ENCODE peak calls at places on chromosomes 2 and 18, in eight cellular contexts. One of them, this sample, is unnamed.

GRCh38 chr18:41371718-41372117 is 583.3 kb upstream of the PIK3C3 start:
- DNase-seq in neural progenitor cell: no peak
- DNase-seq in mucosa of descending colon: no peak
- DNase-seq in brain microvascular endothelial cell: peak; percentile 6
- DNase-seq in SK-N-SH: peak; percentile 15
- DNase-seq in bronchial epithelial cell: no peak
- DNase-seq in astrocyte of the spinal cord: no peak
- DNase-seq in BJ: no peak
- DNase-seq in this sample: peak; percentile 39

GRCh38 chr18:56711706-56712445 is 60.7 kb downstream of the WDR7 start:
- DNase-seq in SK-N-SH: no peak
- DNase-seq in mucosa of descending colon: no peak
- DNase-seq in neural progenitor cell: no peak
- DNase-seq in bronchial epithelial cell: no peak
- DNase-seq in brain microvascular endothelial cell: no peak
- DNase-seq in astrocyte of the spinal cord: no peak
- DNase-seq in BJ: peak; percentile 19
- DNase-seq in this sample: no peak

GRCh38 chr2:54139210-54139609 is 23.8 kb downstream of the ACYP2 start:
- DNase-seq in mucosa of descending colon: no peak
- DNase-seq in bronchial epithelial cell: no peak
- DNase-seq in neural progenitor cell: no peak
- DNase-seq in brain microvascular endothelial cell: no peak
- DNase-seq in BJ: no peak
- DNase-seq in astrocyte of the spinal cord: no peak
- DNase-seq in SK-N-SH: no peak
- DNase-seq in this sample: no peak

GRCh38 chr2:127055786-127056076 is 51.2 kb downstream of the BIN1 start:
- DNase-seq in astrocyte of the spinal cord: no peak
- DNase-seq in mucosa of descending colon: no peak
- DNase-seq in neural progenitor cell: no peak
- DNase-seq in bronchial epithelial cell: no peak
- DNase-seq in BJ: no peak
- DNase-seq in brain microvascular endothelial cell: no peak
- DNase-seq in SK-N-SH: no peak
- DNase-seq in this sample: no peak

GRCh38 chr18:46425511-46425910 is 231.5 kb downstream of the LOXHD1 start:
- DNase-seq in brain microvascular endothelial cell: no peak
- DNase-seq in BJ: no peak
- DNase-seq in neural progenitor cell: no peak
- DNase-seq in mucosa of descending colon: no peak
- DNase-seq in SK-N-SH: no peak
- DNase-seq in astrocyte of the spinal cord: no peak
- DNase-seq in bronchial epithelial cell: no peak
- DNase-seq in this sample: no peak

GRCh38 chr2:12555012-12555645 is 161.6 kb upstream of the TRIB2 start:
- DNase-seq in mucosa of descending colon: no peak
- DNase-seq in astrocyte of the spinal cord: peak; percentile 77
- DNase-seq in brain microvascular endothelial cell: peak; percentile 34
- DNase-seq in BJ: peak; percentile 29
- DNase-seq in bronchial epithelial cell: peak; percentile 87
- DNase-seq in SK-N-SH: peak; percentile 38
- DNase-seq in neural progenitor cell: peak; percentile 49
- DNase-seq in this sample: peak; percentile 63

GRCh38 chr2:98579926-98580325 is 28.4 kb downstream of the COA5 start:
- DNase-seq in neural progenitor cell: no peak
- DNase-seq in BJ: no peak
- DNase-seq in bronchial epithelial cell: no peak
- DNase-seq in brain microvascular endothelial cell: no peak
- DNase-seq in mucosa of descending colon: no peak
- DNase-seq in astrocyte of the spinal cord: no peak
- DNase-seq in SK-N-SH: no peak
- DNase-seq in this sample: no peak

GRCh38 chr18:75896865-75897264 is 469.4 kb upstream of the SMIM21 start:
- DNase-seq in bronchial epithelial cell: peak; percentile 46
- DNase-seq in BJ: no peak
- DNase-seq in neural progenitor cell: peak; percentile 51
- DNase-seq in astrocyte of the spinal cord: no peak
- DNase-seq in mucosa of descending colon: peak; percentile 12
- DNase-seq in SK-N-SH: peak; percentile 64
- DNase-seq in brain microvascular endothelial cell: no peak
- DNase-seq in this sample: no peak

GRCh38 chr2:95269036-95269680 is 5.1 kb upstream of the PROM2 start:
- DNase-seq in brain microvascular endothelial cell: no peak
- DNase-seq in astrocyte of the spinal cord: no peak
- DNase-seq in bronchial epithelial cell: no peak
- DNase-seq in neural progenitor cell: no peak
- DNase-seq in mucosa of descending colon: peak; percentile 0
- DNase-seq in BJ: no peak
- DNase-seq in SK-N-SH: no peak
- DNase-seq in this sample: no peak

GRCh38 chr2:226797989-226798421 is 1.6 kb downstream of the IRS1 start:
- DNase-seq in bronchial epithelial cell: no peak
- DNase-seq in brain microvascular endothelial cell: no peak
- DNase-seq in neural progenitor cell: no peak
- DNase-seq in BJ: no peak
- DNase-seq in astrocyte of the spinal cord: no peak
- DNase-seq in mucosa of descending colon: no peak
- DNase-seq in SK-N-SH: no peak
- DNase-seq in this sample: no peak

GRCh38 chr2:197437380-197437779 is 2.6 kb upstream of the SF3B1 start:
- DNase-seq in neural progenitor cell: no peak
- DNase-seq in bronchial epithelial cell: no peak
- DNase-seq in astrocyte of the spinal cord: no peak
- DNase-seq in mucosa of descending colon: no peak
- DNase-seq in BJ: no peak
- DNase-seq in brain microvascular endothelial cell: no peak
- DNase-seq in SK-N-SH: no peak
- DNase-seq in this sample: no peak

GRCh38 chr2:160194351-160194750 is 5.7 kb downstream of the ITGB6 start:
- DNase-seq in neural progenitor cell: no peak
- DNase-seq in brain microvascular endothelial cell: no peak
- DNase-seq in BJ: no peak
- DNase-seq in bronchial epithelial cell: peak; percentile 91
- DNase-seq in SK-N-SH: no peak
- DNase-seq in mucosa of descending colon: no peak
- DNase-seq in astrocyte of the spinal cord: no peak
- DNase-seq in this sample: no peak

GRCh38 chr18:39825485-39825884 is 2129.5 kb upstream of the PIK3C3 start:
- DNase-seq in mucosa of descending colon: no peak
- DNase-seq in brain microvascular endothelial cell: peak; percentile 73
- DNase-seq in astrocyte of the spinal cord: peak; percentile 28
- DNase-seq in BJ: no peak
- DNase-seq in neural progenitor cell: no peak
- DNase-seq in bronchial epithelial cell: peak; percentile 52
- DNase-seq in SK-N-SH: no peak
- DNase-seq in this sample: peak; percentile 49

GRCh38 chr2:48560546-48561209 is 30.7 kb downstream of the STON1 start:
- DNase-seq in neural progenitor cell: peak; percentile 36
- DNase-seq in bronchial epithelial cell: no peak
- DNase-seq in astrocyte of the spinal cord: no peak
- DNase-seq in BJ: no peak
- DNase-seq in brain microvascular endothelial cell: no peak
- DNase-seq in SK-N-SH: peak; percentile 28
- DNase-seq in mucosa of descending colon: no peak
- DNase-seq in this sample: no peak

GRCh38 chr2:57080035-57080434 is 896.2 kb downstream of the CCDC85A start:
- DNase-seq in SK-N-SH: no peak
- DNase-seq in bronchial epithelial cell: peak; percentile 85
- DNase-seq in mucosa of descending colon: no peak
- DNase-seq in astrocyte of the spinal cord: no peak
- DNase-seq in BJ: no peak
- DNase-seq in brain microvascular endothelial cell: no peak
- DNase-seq in neural progenitor cell: no peak
- DNase-seq in this sample: peak; percentile 14

GRCh38 chr2:174342600-174343342 is 8.0 kb downstream of the SP9 start:
- DNase-seq in BJ: no peak
- DNase-seq in mucosa of descending colon: peak; percentile 17
- DNase-seq in neural progenitor cell: peak; percentile 64
- DNase-seq in astrocyte of the spinal cord: no peak
- DNase-seq in bronchial epithelial cell: no peak
- DNase-seq in SK-N-SH: no peak
- DNase-seq in brain microvascular endothelial cell: no peak
- DNase-seq in this sample: no peak

DNA sequence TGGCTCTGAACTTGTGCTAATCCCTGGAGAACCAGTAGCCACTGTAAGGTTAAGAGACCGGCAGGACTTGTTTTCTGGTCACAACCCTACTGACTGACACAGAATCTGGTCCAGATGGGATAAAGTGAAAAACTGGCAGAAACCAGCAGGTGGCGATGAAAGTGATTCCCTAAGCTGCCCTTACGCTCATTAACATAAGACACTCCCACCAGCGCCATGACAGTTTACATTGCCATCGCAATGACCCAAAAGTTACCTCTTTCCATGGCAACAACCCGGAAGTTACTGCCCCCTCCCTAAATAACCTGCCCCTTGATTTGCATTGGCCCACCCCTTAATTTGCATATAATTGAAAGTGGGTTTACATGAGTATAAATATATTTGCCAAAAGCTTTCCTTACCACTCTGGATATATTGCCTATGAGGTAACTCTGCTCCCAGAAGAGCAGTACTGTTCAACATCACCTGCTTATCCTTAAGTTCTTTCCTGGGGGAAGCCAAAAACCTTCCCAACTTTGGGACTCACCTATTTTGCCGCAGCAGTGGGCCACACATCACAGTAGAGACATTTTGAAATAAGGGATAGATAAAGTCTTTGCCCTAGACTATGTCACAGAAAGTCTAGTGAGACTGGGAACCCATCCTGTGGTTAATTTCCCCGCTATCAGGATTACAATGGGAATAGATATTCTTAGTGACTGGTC is 35.8 kb upstream of the AFF3 start:
- DNase-seq in brain microvascular endothelial cell: peak; percentile 74
- DNase-seq in bronchial epithelial cell: peak; percentile 59
- DNase-seq in BJ: no peak
- DNase-seq in neural progenitor cell: peak; percentile 74
- DNase-seq in mucosa of descending colon: peak; percentile 62
- DNase-seq in astrocyte of the spinal cord: peak; percentile 51
- DNase-seq in SK-N-SH: peak; percentile 71
- DNase-seq in this sample: peak; percentile 38
- TF ChIP-seq CTCF in brain microvascular endothelial cell: peak; percentile 71
- TF ChIP-seq CTCF in bronchial epithelial cell: peak; percentile 52
- TF ChIP-seq CTCF in BJ: peak; percentile 31
- TF ChIP-seq CTCF in neural progenitor cell: peak; percentile 54
- TF ChIP-seq CTCF in mucosa of descending colon: no peak
- TF ChIP-seq CTCF in astrocyte of the spinal cord: peak; percentile 50
- TF ChIP-seq CTCF in SK-N-SH: peak; percentile 65
- TF ChIP-seq CTCF in this sample: peak; percentile 27

DNA sequence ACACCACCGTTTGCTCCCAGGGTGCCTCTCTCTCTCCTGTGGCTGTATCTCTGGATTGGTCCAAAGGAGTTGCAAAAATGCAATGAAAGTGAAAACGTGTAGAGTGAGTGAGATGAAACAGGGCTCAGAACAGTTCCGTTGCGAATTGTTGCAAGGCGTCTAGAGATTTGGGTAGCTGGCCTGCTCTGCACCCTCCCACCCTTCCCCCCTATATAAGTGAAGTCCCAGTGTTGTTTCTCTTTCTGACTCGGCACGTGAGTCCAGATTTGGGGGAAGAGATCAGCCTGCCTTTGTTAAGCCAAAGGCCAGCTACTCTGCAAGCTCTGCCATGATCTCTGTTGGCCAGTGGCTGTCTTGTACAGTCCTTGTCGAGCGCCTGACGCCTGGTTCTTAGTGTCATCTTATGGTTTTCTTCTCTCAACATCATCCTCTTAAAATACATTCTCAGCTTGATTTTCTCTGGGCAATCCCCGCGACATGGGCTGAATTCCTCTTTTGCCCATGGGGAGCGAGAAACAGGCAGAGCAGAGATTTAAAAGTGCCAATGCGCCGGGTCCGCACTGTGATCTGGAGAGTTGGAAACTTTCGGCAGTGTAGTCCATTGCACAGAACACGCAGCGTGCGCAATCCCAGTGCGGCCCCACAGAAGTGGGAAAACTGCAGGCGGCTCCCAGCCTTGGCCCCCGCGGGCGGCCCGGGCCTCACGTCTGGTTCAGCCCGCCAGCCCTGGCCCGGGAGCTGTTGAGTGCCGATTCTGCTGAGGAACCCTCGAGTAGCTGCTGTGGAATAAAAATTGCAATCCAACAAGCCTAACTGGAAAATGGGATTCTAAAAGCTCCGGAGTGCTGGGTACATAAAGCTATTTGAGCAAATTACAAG is 9.3 kb downstream of the MEIS1 start:
- DNase-seq in BJ: no peak
- DNase-seq in bronchial epithelial cell: no peak
- DNase-seq in astrocyte of the spinal cord: peak; percentile 75
- DNase-seq in mucosa of descending colon: no peak
- DNase-seq in brain microvascular endothelial cell: no peak
- DNase-seq in SK-N-SH: no peak
- DNase-seq in neural progenitor cell: peak; percentile 62
- DNase-seq in this sample: peak; percentile 28
- H3K4me3 ChIP-seq in BJ: peak overlapping the region; percentile 50
- H3K4me3 ChIP-seq in bronchial epithelial cell: no peak overlapping the region
- H3K4me3 ChIP-seq in astrocyte of the spinal cord: peak overlapping the region; percentile 30
- H3K4me3 ChIP-seq in mucosa of descending colon: no peak overlapping the region
- H3K4me3 ChIP-seq in brain microvascular endothelial cell: no peak overlapping the region
- H3K4me3 ChIP-seq in SK-N-SH: no peak overlapping the region
- H3K4me3 ChIP-seq in neural progenitor cell: peak overlapping the region; percentile 12
- H3K4me3 ChIP-seq in this sample: peak overlapping the region; percentile 19

GRCh38 chr2:232981767-232982360 is 31.2 kb downstream of the NGEF start:
- DNase-seq in BJ: no peak
- DNase-seq in neural progenitor cell: no peak
- DNase-seq in bronchial epithelial cell: no peak
- DNase-seq in brain microvascular endothelial cell: no peak
- DNase-seq in astrocyte of the spinal cord: no peak
- DNase-seq in mucosa of descending colon: no peak
- DNase-seq in SK-N-SH: no peak
- DNase-seq in this sample: no peak
- TF ChIP-seq CTCF in BJ: no peak
- TF ChIP-seq CTCF in neural progenitor cell: no peak
- TF ChIP-seq CTCF in bronchial epithelial cell: no peak
- TF ChIP-seq CTCF in brain microvascular endothelial cell: peak; percentile 10
- TF ChIP-seq CTCF in astrocyte of the spinal cord: no peak
- TF ChIP-seq CTCF in mucosa of descending colon: no peak
- TF ChIP-seq CTCF in SK-N-SH: no peak
- TF ChIP-seq CTCF in this sample: no peak

GRCh38 chr2:189609853-189610252 is 29.3 kb upstream of the SLC40A1 start:
- DNase-seq in neural progenitor cell: no peak
- DNase-seq in brain microvascular endothelial cell: no peak
- DNase-seq in SK-N-SH: no peak
- DNase-seq in bronchial epithelial cell: no peak
- DNase-seq in astrocyte of the spinal cord: no peak
- DNase-seq in mucosa of descending colon: no peak
- DNase-seq in BJ: no peak
- DNase-seq in this sample: peak; percentile 60

GRCh38 chr2:189613650-189614420 is 33.2 kb upstream of the SLC40A1 start:
- DNase-seq in astrocyte of the spinal cord: peak; percentile 11
- DNase-seq in SK-N-SH: peak; percentile 5
- DNase-seq in BJ: no peak
- DNase-seq in brain microvascular endothelial cell: peak; percentile 65
- DNase-seq in neural progenitor cell: no peak
- DNase-seq in mucosa of descending colon: no peak
- DNase-seq in bronchial epithelial cell: peak; percentile 86
- DNase-seq in this sample: peak; percentile 71

GRCh38 chr2:189614585-189614984 is 34.0 kb upstream of the SLC40A1 start:
- DNase-seq in astrocyte of the spinal cord: no peak
- DNase-seq in brain microvascular endothelial cell: no peak
- DNase-seq in BJ: no peak
- DNase-seq in mucosa of descending colon: no peak
- DNase-seq in SK-N-SH: no peak
- DNase-seq in neural progenitor cell: no peak
- DNase-seq in bronchial epithelial cell: peak; percentile 63
- DNase-seq in this sample: no peak

GRCh38 chr2:189610700-189611099 is 30.1 kb upstream of the SLC40A1 start:
- DNase-seq in neural progenitor cell: no peak
- DNase-seq in bronchial epithelial cell: peak; percentile 72
- DNase-seq in BJ: no peak
- DNase-seq in SK-N-SH: no peak
- DNase-seq in mucosa of descending colon: no peak
- DNase-seq in astrocyte of the spinal cord: no peak
- DNase-seq in brain microvascular endothelial cell: no peak
- DNase-seq in this sample: no peak

GRCh38 chr2:189613077-189613636 is 32.6 kb upstream of the SLC40A1 start:
- DNase-seq in bronchial epithelial cell: peak; percentile 94
- DNase-seq in brain microvascular endothelial cell: peak; percentile 98
- DNase-seq in mucosa of descending colon: no peak
- DNase-seq in BJ: peak; percentile 44
- DNase-seq in SK-N-SH: no peak
- DNase-seq in neural progenitor cell: no peak
- DNase-seq in astrocyte of the spinal cord: peak; percentile 63
- DNase-seq in this sample: peak; percentile 98
- H3K4me3 ChIP-seq in bronchial epithelial cell: peak overlapping the region; percentile 19
- H3K4me3 ChIP-seq in brain microvascular endothelial cell: peak overlapping the region; percentile 18
- H3K4me3 ChIP-seq in mucosa of descending colon: no peak overlapping the region
- H3K4me3 ChIP-seq in BJ: peak overlapping the region; percentile 9
- H3K4me3 ChIP-seq in SK-N-SH: no peak overlapping the region
- H3K4me3 ChIP-seq in neural progenitor cell: no peak overlapping the region
- H3K4me3 ChIP-seq in astrocyte of the spinal cord: no peak overlapping the region
- H3K4me3 ChIP-seq in this sample: peak overlapping the region; percentile 48